ENCODE peak calls at places on chromosome 7, in eight cellular contexts. U is upper lobe of right lung; B is CD4-positive, CD25-positive, alpha-beta regulatory T cell; M is body of pancreas; E is uterus; O is tibial artery; L is H9; X is A549. Z is an unnamed sample.

GRCh38 chr7:159009951-159010350 is 134.7 kb downstream of the VIPR2 start:
- DNase-seq in U (no peak), B (no peak), M (no peak), E (no peak), O (no peak), L (no peak), X (no peak), Z (no peak)

GRCh38 chr7:131002600-131002999 is 268.6 kb upstream of the KLF14 start:
- DNase-seq in U (no peak), B (no peak), M (no peak), E (no peak), O (no peak), L (no peak), X (no peak), Z (no peak)

GRCh38 chr7:50656141-50656895 is 91.1 kb upstream of the DDC start:
- DNase-seq in U (peak; percentile 36), B (no peak), M (no peak), E (no peak), O (no peak), L (no peak), X (no peak), Z (no peak)

GRCh38 chr7:34902181-34902580 is 135.1 kb downstream of the DPY19L1 start:
- DNase-seq in U (no peak), B (no peak), M (no peak), E (no peak), O (no peak), L (no peak), X (no peak), Z (no peak)

GRCh38 chr7:87628780-87629569 is 777 bp downstream of the RUNDC3B start:
- DNase-seq in U (peak; percentile 67), B (no peak), M (peak; percentile 30), E (no peak), O (no peak), L (peak; percentile 53), X (no peak), Z (no peak)

GRCh38 chr7:13702261-13702660 is 287.2 kb downstream of the ETV1 start:
- DNase-seq in U (no peak), B (no peak), M (no peak), E (no peak), O (no peak), L (no peak), X (no peak), Z (no peak)

GRCh38 chr7:82534687-82535086 is 91.1 kb upstream of the CACNA2D1 start:
- DNase-seq in U (no peak), B (no peak), M (peak; percentile 9), E (no peak), O (no peak), L (no peak), X (no peak), Z (no peak)

GRCh38 chr7:155669717-155670505 is 25.4 kb downstream of the RBM33 start:
- DNase-seq in U (peak; percentile 84), B (no peak), M (no peak), E (no peak), O (no peak), L (peak; percentile 81), X (no peak), Z (no peak)

GRCh38 chr7:155918720-155919399 is 106.6 kb upstream of the SHH start:
- DNase-seq in U (no peak), B (no peak), M (peak; percentile 74), E (no peak), O (no peak), L (no peak), X (peak; percentile 90), Z (no peak)

GRCh38 chr7:133784421-133785045 is 342.6 kb upstream of the LRGUK start:
- DNase-seq in U (no peak), B (no peak), M (no peak), E (no peak), O (no peak), L (no peak), X (no peak), Z (no peak)

GRCh38 chr7:15326044-15326644 is 235.7 kb downstream of the AGMO start:
- DNase-seq in U (no peak), B (no peak), M (no peak), E (no peak), O (no peak), L (no peak), X (peak; percentile 5), Z (no peak)

GRCh38 chr7:155339474-155339873 is 41.8 kb downstream of the INSIG1 start:
- DNase-seq in U (no peak), B (no peak), M (no peak), E (no peak), O (no peak), L (no peak), X (no peak), Z (no peak)

GRCh38 chr7:106775552-106775936 is 89.5 kb upstream of the PIK3CG start:
- DNase-seq in U (no peak), B (no peak), M (no peak), E (no peak), O (no peak), L (no peak), X (peak; percentile 47), Z (no peak)

GRCh38 chr7:108164946-108165345 is 34.8 kb upstream of the LAMB4 start:
- DNase-seq in U (no peak), B (no peak), M (no peak), E (no peak), O (no peak), L (no peak), X (no peak), Z (no peak)

GRCh38 chr7:27187702-27188665 is 3.0 kb upstream of the HOXA11 start:
- DNase-seq in U (peak; percentile 57), B (no peak), M (no peak), E (no peak), O (peak; percentile 20), L (peak; percentile 55), X (no peak), Z (no peak)

GRCh38 chr7:83751217-83751616 is 102.3 kb upstream of the SEMA3E start:
- DNase-seq in U (no peak), B (no peak), M (no peak), E (no peak), O (no peak), L (no peak), X (no peak), Z (no peak)

GRCh38 chr7:129295015-129295423 is 70.2 kb downstream of the AHCYL2 start:
- DNase-seq in U (no peak), B (no peak), M (peak; percentile 11), E (peak; percentile 20), O (peak; percentile 32), L (no peak), X (no peak), Z (no peak)

GRCh38 chr7:70571986-70572385 is 560.0 kb upstream of the GALNT17 start:
- DNase-seq in U (no peak), B (no peak), M (no peak), E (no peak), O (no peak), L (no peak), X (no peak), Z (no peak)

GRCh38 chr7:136259074-136259473 is 281.9 kb upstream of the MTPN start:
- DNase-seq in U (no peak), B (no peak), M (no peak), E (no peak), O (no peak), L (no peak), X (no peak), Z (no peak)

GRCh38 chr7:73721237-73721848 is 1.9 kb upstream of the STX1A start:
- DNase-seq in U (no peak), B (no peak), M (peak; percentile 87), E (no peak), O (peak; percentile 77), L (no peak), X (no peak), Z (no peak)

GRCh38 chr7:9672518-9672917 is 1239.1 kb downstream of the NXPH1 start:
- DNase-seq in U (no peak), B (no peak), M (no peak), E (no peak), O (no peak), L (no peak), X (no peak), Z (no peak)

GRCh38 chr7:85695041-85695990 is 508.5 kb upstream of the SEMA3D start:
- DNase-seq in U (no peak), B (no peak), M (no peak), E (no peak), O (no peak), L (no peak), X (peak; percentile 25), Z (no peak)

GRCh38 chr7:77944183-77945182 is 145.9 kb downstream of the PHTF2 start:
- DNase-seq in U (no peak), B (no peak), M (no peak), E (no peak), O (no peak), L (no peak), X (no peak), Z (no peak)

GRCh38 chr7:22842973-22843372 is 20.3 kb upstream of the TOMM7 start:
- DNase-seq in U (no peak), B (no peak), M (no peak), E (no peak), O (no peak), L (no peak), X (no peak), Z (no peak)

GRCh38 chr7:74012842-74013249 is 15.1 kb upstream of the ELN start:
- DNase-seq in U (no peak), B (no peak), M (no peak), E (no peak), O (peak; percentile 57), L (peak; percentile 44), X (no peak), Z (no peak)

GRCh38 chr7:157633465-157634185 is 296.8 kb downstream of the DNAJB6 start:
- DNase-seq in U (peak; percentile 51), B (no peak), M (no peak), E (no peak), O (no peak), L (no peak), X (no peak), Z (no peak)
- H3K9me3 ChIP-seq in U (no peaks in the 10 kb centered on the region), B (no peaks in the 10 kb centered on the region), M (no peaks in the 10 kb centered on the region), E (no peaks in the 10 kb centered on the region), O (no peaks in the 10 kb centered on the region), L (no peaks in the 10 kb centered on the region), X (peaks cover 7% of the 10 kb centered on the region), Z (no peaks in the 10 kb centered on the region)

GRCh38 chr7:56213574-56213973 is 97.4 kb upstream of the NUPR2 start:
- DNase-seq in U (no peak), B (no peak), M (no peak), E (no peak), O (no peak), L (no peak), X (no peak), Z (no peak)
- H3K9me3 ChIP-seq in U (no peaks in the 10 kb centered on the region), B (peaks cover 5% of the 10 kb centered on the region), M (no peaks in the 10 kb centered on the region), E (no peaks in the 10 kb centered on the region), O (peaks cover 5% of the 10 kb centered on the region), L (peaks cover 94% of the 10 kb centered on the region), X (peaks cover 12% of the 10 kb centered on the region), Z (no peaks in the 10 kb centered on the region)

GRCh38 chr7:157475095-157475494 is 138.3 kb downstream of the DNAJB6 start:
- DNase-seq in U (no peak), B (no peak), M (no peak), E (no peak), O (no peak), L (peak; percentile 8), X (no peak), Z (no peak)
- H3K9me3 ChIP-seq in U (peaks cover 11% of the 10 kb centered on the region), B (peaks cover 10% of the 10 kb centered on the region), M (no peaks in the 10 kb centered on the region), E (no peaks in the 10 kb centered on the region), O (peaks cover 7% of the 10 kb centered on the region), L (peaks cover 6% of the 10 kb centered on the region), X (peaks cover 26% of the 10 kb centered on the region), Z (no peaks in the 10 kb centered on the region)

DNA sequence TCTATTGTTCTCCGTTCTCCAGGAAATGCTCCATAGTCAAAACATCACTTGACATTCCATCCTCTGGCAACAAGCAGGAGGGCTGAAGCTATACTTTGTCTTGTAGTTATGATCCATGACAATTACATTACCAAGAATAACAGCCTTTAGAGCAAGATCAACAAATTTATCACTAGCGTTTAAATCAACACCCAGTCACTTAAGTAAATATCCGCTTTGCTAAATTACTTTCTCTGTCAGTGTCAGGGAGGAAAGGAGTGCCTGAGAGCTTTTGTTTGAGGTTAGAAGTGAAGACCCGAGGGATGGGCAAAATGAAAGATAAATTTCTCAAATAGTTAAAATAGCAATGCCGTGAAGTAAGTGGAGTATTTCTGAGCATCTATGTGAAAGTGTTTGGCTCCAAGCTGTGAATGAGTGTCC is 236.1 kb upstream of the BMPER start:
- DNase-seq in U (no peak), B (no peak), M (no peak), E (no peak), O (no peak), L (no peak), X (no peak), Z (no peak)
- H3K9me3 ChIP-seq in U (no peaks in the 10 kb centered on the region), B (no peaks in the 10 kb centered on the region), M (no peaks in the 10 kb centered on the region), E (no peaks in the 10 kb centered on the region), O (no peaks in the 10 kb centered on the region), L (no peaks in the 10 kb centered on the region), X (no peaks in the 10 kb centered on the region), Z (no peaks in the 10 kb centered on the region)